ENCODE peak calls at places on chromosomes 4 and X, in seven cellular contexts. C, B, D, T, N, I and E are unnamed samples. For H3K4me1, the result is how much of the 10 kb centered on the place peaks cover.

GRCh38 chrX:102746134-102746584 is 25.6 kb downstream of the GPRASP3 start:
- DNase-seq in I (peak), B (peak), C (peak), D (no peak), T (no peak), N (no peak), E (no peak)

GRCh38 chr4:18923496-18924161 is 902.1 kb upstream of the LCORL start:
- DNase-seq in T (no peak), B (no peak), I (no peak), C (no peak), N (no peak), D (no peak), E (no peak)

GRCh38 chr4:25810815-25811690 is 51.7 kb downstream of the SEL1L3 start:
- DNase-seq in C (peak), T (no peak), N (peak), I (no peak), D (peak), B (no peak), E (no peak)

GRCh38 chrX:19852014-19853005 is 35.1 kb downstream of the SH3KBP1 start:
- DNase-seq in D (peak), T (no peak), N (peak), B (peak), C (no peak), I (peak), E (no peak)

GRCh38 chrX:104310657-104311056 is 55.9 kb upstream of the ESX1 start:
- DNase-seq in D (no peak), T (no peak), C (no peak), N (no peak), B (no peak), I (no peak), E (no peak)

GRCh38 chr4:55475394-55476243 is 71.1 kb downstream of the CLOCK start:
- DNase-seq in T (no peak), D (peak), I (peak), C (no peak), N (no peak), B (no peak), E (no peak)

GRCh38 chr4:169604131-169604900 is 8.1 kb downstream of the NEK1 start:
- DNase-seq in I (peak), T (no peak), D (peak), B (peak), C (no peak), N (no peak), E (no peak)

GRCh38 chr4:114780205-114780604 is 181.6 kb downstream of the UGT8 start:
- DNase-seq in C (peak), T (no peak), I (peak), B (peak), D (peak), N (no peak), E (peak)

GRCh38 chr4:87553182-87553581 is 24.0 kb upstream of the SPARCL1 start:
- DNase-seq in B (no peak), I (no peak), D (no peak), T (no peak), N (no peak), C (no peak), E (no peak)

GRCh38 chr4:77434299-77435092 is 171.1 kb upstream of the CXCL13 start:
- DNase-seq in N (no peak), C (no peak), D (no peak), B (no peak), I (no peak), T (no peak), E (no peak)

GRCh38 chr4:7761312-7761711 is 178.3 kb downstream of the AFAP1 start:
- DNase-seq in T (no peak), N (no peak), C (no peak), D (no peak), B (no peak), I (no peak), E (no peak)

GRCh38 chr4:179372242-179372641 is 1930.0 kb upstream of the AGA start:
- DNase-seq in N (no peak), C (no peak), T (no peak), D (no peak), B (no peak), I (no peak), E (no peak)

GRCh38 chrX:133709486-133709885 is 275.9 kb downstream of the GPC3 start:
- DNase-seq in N (no peak), B (no peak), D (no peak), I (no peak), T (no peak), C (no peak), E (no peak)

GRCh38 chrX:497201-497710 is 110.5 kb upstream of the PPP2R3B start:
- DNase-seq in D (no peak), T (no peak), N (no peak), B (no peak), I (no peak), C (no peak), E (no peak)

DNA sequence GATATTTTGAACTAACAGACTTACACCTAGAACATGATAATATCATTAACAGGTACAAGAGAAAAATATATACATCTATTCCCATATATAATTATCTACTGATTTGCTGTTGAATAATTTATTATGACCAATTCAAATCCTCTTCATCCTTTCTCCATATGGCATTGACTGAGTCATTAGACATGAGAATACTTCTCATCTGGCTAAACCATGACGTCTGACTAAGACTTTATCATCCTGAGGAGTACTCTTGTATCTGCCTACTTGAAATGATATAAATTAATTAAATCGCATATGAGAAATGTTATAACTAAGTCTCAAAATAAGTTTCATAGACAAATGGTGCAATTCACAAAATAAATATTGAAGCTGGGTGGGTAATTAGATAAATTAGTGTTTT is 67.4 kb downstream of the EMCN start:
- DNase-seq in N (no peak), T (no peak), B (no peak), I (no peak), D (peak), C (no peak), E (no peak)
- H2BK5ac ChIP-seq in N (no peak), T (no peak), B (no peak), I (no peak), D (no peak), C (no peak), E (no peak)

DNA sequence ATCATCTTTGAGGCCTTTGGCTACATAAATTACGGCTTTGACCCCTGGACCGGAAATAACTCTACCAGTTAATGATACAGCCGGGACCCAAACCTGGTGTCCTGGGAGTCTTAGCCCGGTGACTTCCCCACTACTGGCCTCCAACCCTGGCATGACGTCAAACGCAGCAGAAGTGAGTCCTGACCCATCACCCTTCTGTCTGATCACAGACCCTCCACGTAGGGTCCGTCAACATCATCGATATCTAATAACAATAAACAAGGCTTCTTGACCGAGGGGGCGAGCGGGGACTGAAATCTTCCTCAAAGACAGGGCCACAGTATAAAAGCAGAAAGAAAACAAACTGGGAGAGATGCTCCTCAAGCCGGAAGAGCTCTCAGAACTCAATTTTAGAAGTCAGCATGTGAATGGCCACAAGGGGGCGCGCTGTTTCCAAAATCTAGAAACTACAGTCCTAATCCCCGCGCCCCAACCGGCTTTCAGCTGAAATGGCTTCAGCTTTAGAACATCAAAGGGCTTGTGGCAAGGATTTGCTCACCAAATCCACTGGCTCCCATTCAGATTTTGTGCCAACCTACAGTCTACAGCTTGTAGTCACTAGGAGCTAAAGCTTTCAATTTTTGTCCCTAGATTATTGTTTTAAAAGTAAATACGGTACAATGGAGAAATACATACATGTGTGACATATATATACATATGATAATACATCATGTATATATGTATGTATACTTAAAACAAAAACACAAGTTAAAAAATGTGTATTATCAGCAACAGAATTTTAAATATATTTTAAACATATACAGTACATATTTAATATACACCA is 46.4 kb upstream of the ENPP6 start:
- DNase-seq in D (peak), N (peak), C (peak), T (peak), B (peak), I (peak), E (peak)
- H3K4me2 ChIP-seq in D (no peak), N (no peak), C (no peak), T (no peak), B (no peak), I (no peak), E (no peak)

DNA sequence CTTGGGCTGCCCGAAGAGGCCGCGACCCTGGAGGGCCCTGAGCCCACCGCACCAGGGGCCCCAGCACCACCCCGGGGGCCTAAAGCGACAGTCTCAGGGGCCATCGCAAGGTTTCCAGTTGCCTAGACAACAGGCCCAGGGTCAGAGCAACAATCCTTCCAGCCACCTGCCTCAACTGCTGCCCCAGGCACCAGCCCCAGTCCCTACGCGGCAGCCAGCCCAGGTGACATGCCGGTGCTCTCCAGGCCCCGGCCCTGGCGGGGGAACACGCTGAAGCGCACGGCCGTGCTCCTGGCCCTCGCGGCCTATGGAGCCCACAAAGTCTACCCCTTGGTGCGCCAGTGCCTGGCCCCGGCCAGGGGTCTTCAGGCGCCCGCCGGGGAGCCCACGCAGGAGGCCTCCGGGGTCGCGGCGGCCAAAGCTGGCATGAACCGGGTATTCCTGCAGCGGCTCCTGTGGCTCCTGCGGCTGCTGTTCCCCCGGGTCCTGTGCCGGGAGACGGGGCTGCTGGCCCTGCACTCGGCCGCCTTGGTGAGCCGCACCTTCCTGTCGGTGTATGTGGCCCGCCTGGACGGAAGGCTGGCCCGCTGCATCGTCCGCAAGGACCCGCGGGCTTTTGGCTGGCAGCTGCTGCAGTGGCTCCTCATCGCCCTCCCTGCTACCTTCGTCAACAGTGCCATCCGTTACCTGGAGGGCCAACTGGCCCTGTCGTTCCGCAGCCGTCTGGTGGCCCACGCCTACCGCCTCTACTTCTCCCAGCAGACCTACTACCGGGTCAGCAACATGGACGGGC is 579 bp downstream of the ABCD1 start:
- DNase-seq in T (no peak), C (no peak), D (no peak), I (no peak), N (peak), B (peak), E (no peak)
- H3K4me1 ChIP-seq in T (under half), C (under half), D (under half), I (under half), N (under half), B (under half), E (under half)

DNA sequence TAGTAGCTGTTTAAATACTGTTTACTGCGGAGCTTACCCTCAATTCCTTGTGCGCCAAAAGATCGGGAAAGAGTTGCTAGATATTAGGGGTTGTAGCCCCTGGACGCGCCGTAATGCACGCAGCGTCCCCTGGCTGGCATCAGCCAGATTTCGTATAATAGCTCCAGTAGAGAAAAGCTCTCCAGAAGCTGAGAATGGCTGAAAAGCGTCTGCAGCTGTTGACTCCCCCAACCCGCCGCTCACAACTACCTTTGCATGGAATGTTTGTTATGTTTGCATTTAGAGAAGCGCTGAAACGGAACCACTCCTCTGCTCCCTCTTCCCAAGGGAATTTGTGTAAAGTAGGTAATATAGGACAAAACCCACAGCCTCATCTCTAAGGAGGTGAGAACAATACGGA is 3.7 kb downstream of the DOCK11 start:
- DNase-seq in B (peak), C (peak), T (no peak), D (no peak), I (no peak), N (no peak), E (no peak)
- H2BK5ac ChIP-seq in B (no peak), C (no peak), T (no peak), D (no peak), I (no peak), N (no peak), E (no peak)

DNA sequence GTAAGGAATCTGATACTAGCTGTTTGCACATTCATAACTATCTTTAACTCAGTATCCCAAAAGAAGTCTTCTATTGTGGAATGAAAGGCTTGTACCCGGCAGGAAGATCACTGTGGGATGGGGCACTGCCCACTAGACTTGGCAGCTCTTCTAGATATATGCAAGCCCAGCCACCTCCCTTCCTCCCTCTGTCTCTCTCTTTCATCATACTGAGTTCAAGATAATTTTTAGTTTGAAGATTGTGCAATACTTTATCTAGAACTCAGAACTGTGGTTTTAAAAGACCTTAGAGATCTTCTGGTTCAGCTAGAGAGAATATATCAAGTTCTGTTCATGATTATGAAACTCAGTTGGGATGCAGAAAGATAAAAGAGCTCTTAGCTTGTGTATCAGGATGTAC is 22.5 kb upstream of the GPR34 start:
- DNase-seq in C (no peak), B (no peak), N (no peak), I (no peak), D (peak), T (no peak), E (no peak)
- H3K4me2 ChIP-seq in C (no peak), B (no peak), N (no peak), I (no peak), D (no peak), T (no peak), E (no peak)

GRCh38 chr4:139918591-139918990 is 235.4 kb downstream of the MAML3 start:
- DNase-seq in C (no peak), T (no peak), I (peak), D (peak), B (no peak), N (no peak), E (no peak)

GRCh38 chr4:139916041-139916440 is 237.9 kb downstream of the MAML3 start:
- DNase-seq in B (no peak), I (no peak), C (no peak), D (no peak), T (no peak), N (no peak), E (no peak)

GRCh38 chr4:139919513-139919912 is 234.5 kb downstream of the MAML3 start:
- DNase-seq in B (peak), T (no peak), N (no peak), D (peak), I (peak), C (no peak), E (no peak)

GRCh38 chr4:139918994-139919393 is 235.0 kb downstream of the MAML3 start:
- DNase-seq in D (no peak), B (no peak), C (no peak), N (no peak), I (peak), T (no peak), E (no peak)

DNA sequence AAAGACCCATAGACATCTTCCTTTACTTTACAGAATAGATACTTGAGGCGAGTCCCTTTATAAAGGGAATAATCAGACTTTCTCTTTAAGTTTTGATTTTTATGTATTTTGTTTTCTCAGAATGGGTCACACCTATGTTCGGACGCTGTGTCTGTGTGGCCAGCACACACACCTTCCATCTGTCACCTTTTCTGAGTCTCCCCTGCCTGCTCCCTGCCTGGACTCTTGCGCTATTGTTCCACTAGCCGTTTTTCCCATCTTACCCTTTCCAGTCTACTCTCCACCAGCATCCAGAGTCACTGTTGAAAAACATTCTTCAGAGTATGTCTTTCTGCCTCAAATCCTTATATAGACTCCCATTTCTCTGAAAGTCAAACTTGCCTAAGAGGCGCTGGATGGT is 236.1 kb downstream of the MAML3 start:
- DNase-seq in I (no peak), N (no peak), D (no peak), C (no peak), B (no peak), T (no peak), E (no peak)
- H3K4me1 ChIP-seq in I (under half), N (under half), D (under half), C (under half), B (under half), T (under half), E (under half)

GRCh38 chr4:150033109-150033508 is 45.1 kb upstream of the DCLK2 start:
- DNase-seq in D (no peak), I (no peak), B (peak), C (no peak), T (no peak), N (no peak), E (no peak)

GRCh38 chr4:150039790-150040189 is 38.5 kb upstream of the DCLK2 start:
- DNase-seq in D (no peak), N (no peak), B (peak), T (no peak), C (no peak), I (no peak), E (no peak)

GRCh38 chr4:150038335-150039076 is 39.7 kb upstream of the DCLK2 start:
- DNase-seq in B (no peak), D (no peak), T (no peak), N (no peak), C (no peak), I (no peak), E (no peak)

GRCh38 chr4:150033937-150034336 is 44.3 kb upstream of the DCLK2 start:
- DNase-seq in T (no peak), B (no peak), D (peak), I (peak), C (no peak), N (no peak), E (no peak)

GRCh38 chr4:150037251-150037856 is 40.9 kb upstream of the DCLK2 start:
- DNase-seq in B (no peak), D (no peak), T (no peak), I (no peak), C (no peak), N (no peak), E (no peak)
- H2BK5ac ChIP-seq in B (no peak), D (no peak), T (no peak), I (no peak), C (no peak), N (no peak), E (no peak)

DNA sequence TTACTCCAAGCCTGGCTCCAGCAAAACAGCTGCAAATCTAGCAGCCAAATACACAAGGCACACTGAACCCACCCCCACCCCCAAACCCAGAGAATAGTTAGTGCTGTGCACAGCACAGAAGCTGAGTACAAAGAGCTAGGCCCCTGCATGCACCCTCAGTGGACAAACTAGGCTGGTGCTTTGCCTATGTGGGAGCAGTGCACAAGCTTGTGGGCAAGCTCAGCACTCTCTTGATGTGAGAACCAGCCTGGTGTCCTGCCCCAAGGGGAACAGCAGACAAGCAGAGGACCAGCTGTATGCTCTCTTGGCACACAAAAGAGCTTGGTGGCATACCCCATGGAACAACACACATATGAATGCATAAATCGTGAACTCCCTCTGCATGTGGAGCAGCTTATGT is 81.7 kb downstream of the FAAH2 start:
- DNase-seq in D (no peak), C (no peak), N (no peak), B (no peak), T (no peak), I (no peak), E (no peak)
- H3K4me2 ChIP-seq in D (no peak), C (no peak), N (no peak), B (no peak), T (no peak), I (no peak), E (no peak)

GRCh38 chrX:68683580-68683979 is 36.1 kb downstream of the STARD8 start:
- DNase-seq in C (no peak), T (no peak), D (no peak), N (no peak), I (no peak), B (no peak), E (no peak)
- H3K4me1 ChIP-seq in C (under half), T (under half), D (under half), N (under half), I (under half), B (under half), E (under half)